ENCODE peak calls at places on chromosomes 11 and 22, in five cellular contexts. M, F, O, Y and X are unnamed samples.

GRCh38 chr11:20599424-20600346 is at the start of gene SLC6A5:
- DNase-seq in O (no peak), Y (peak; percentile 93), M (no peak), F (no peak), X (no peak)

GRCh38 chr22:20138868-20139267 is 7.3 kb downstream of the ZDHHC8 start:
- DNase-seq in F (no peak), O (no peak), Y (no peak), M (no peak), X (no peak)

GRCh38 chr11:134328433-134328832 is 3.4 kb upstream of the GLB1L2 start:
- DNase-seq in F (no peak), O (no peak), Y (no peak), M (no peak), X (no peak)

GRCh38 chr11:72736452-72737069 is 15.6 kb downstream of the ARAP1 start:
- DNase-seq in M (peak; percentile 66), F (peak; percentile 47), Y (no peak), O (no peak), X (no peak)

GRCh38 chr11:14270690-14271542 is 88.1 kb downstream of the RRAS2 start:
- DNase-seq in Y (no peak), F (no peak), M (no peak), O (peak; percentile 22), X (no peak)

GRCh38 chr22:20571078-20571503 is 63.7 kb downstream of the MED15 start:
- DNase-seq in M (no peak), O (no peak), Y (no peak), F (no peak), X (no peak)

GRCh38 chr11:119594639-119595249 is 134.3 kb downstream of the NECTIN1 start:
- DNase-seq in F (no peak), O (no peak), Y (no peak), M (peak; percentile 46), X (no peak)

GRCh38 chr11:78313181-78313788 is 104.3 kb downstream of the GAB2 start:
- DNase-seq in O (no peak), Y (no peak), M (peak; percentile 63), F (no peak), X (no peak)

GRCh38 chr11:4146070-4146764 is 51.6 kb downstream of the RRM1 start:
- DNase-seq in F (no peak), Y (no peak), M (no peak), O (no peak), X (no peak)

GRCh38 chr11:118224512-118225180 is at the start of gene JAML:
- DNase-seq in F (no peak), Y (no peak), O (no peak), M (no peak), X (no peak)

GRCh38 chr11:29685361-29685760 is 331.5 kb downstream of the KCNA4 start:
- DNase-seq in F (no peak), O (no peak), M (no peak), Y (no peak), X (no peak)

GRCh38 chr11:95788921-95789505 is 569 bp downstream of the FAM76B start:
- DNase-seq in M (peak; percentile 52), Y (peak; percentile 44), O (no peak), F (no peak), X (no peak)

GRCh38 chr22:24803064-24803542 is 2.9 kb upstream of the SGSM1 start:
- DNase-seq in M (peak; percentile 12), Y (peak; percentile 94), F (peak; percentile 42), O (no peak), X (peak; percentile 73)

DNA sequence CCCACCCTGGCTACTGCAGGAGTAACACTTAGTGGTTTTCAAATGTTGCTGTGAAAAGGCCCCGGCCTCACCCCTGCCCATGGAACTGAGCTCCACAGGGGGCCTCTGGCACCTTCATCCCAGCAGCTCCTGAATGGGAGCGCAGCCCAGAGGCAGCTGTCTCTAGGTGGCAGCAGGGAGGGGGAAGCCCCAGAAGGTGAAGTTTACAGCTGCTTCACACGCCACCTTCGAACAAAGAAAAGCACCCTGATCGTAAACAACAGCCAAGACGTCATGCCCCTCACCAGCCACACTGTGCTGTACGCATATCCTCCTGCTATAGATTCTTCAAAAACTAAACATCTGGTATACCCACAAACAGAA is 105.5 kb downstream of the CTTN start:
- DNase-seq in Y (no peak), F (no peak), O (no peak), M (no peak), X (no peak)
- TF ChIP-seq CTCF in Y (no peak), F (no peak), O (peak; percentile 20), M (peak; percentile 15), X (peak; percentile 21)

DNA sequence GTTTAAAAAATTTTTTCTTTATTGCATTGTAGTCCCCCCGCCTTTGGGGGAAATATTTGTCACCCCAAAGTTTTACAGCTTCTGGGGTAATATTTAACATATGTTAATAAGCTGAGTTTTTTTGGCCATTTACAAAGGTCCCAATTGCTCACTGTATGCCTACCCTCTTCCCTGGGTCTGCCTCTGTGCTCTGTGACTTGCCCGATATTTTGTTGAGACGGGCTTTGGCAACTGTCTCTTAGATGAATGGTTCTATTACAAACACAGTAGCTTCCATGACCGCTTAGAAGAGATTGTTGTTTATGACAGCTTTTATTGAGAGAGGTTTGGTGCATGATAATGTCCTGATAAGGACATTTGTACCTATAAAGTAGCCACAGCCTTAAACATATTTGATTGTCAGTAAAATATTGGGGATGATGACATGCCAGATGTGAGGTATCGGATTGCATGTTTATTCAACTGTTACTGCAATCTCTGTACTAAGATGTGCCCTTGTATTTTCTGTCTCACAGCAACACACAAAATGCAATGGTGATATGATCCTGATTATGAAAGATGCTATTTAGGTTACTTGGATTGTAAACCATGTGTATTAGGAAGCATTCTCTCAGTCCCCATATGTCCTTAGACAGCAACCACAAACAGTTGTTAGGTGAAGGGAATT is 103.1 kb downstream of the TEAD1 start:
- DNase-seq in O (no peak), Y (no peak), M (no peak), F (no peak), X (no peak)
- TF ChIP-seq CTCF in O (no peak), Y (no peak), M (no peak), F (no peak), X (no peak)

DNA sequence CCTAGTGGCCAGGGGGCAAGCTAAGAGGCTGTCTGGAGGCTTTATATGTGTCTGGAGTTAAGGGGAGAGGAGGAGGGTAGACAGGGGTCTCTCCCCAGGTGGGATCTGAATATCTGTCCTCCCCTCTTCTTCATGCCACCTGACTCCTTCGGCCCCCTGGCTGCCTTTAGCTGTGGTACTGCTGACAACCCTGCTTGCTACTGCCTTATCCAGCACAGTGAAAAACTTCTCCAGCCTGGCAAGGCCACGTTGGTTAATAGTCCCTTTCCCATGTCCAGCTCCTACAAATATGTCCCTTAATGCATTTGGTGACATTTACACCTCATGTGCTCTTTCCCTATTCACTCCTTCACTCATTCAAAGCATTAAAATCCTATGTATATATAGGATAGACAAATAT is 42.4 kb upstream of the NNMT start:
- DNase-seq in F (no peak), O (no peak), M (no peak), Y (no peak), X (no peak)
- TF ChIP-seq CTCF in F (no peak), O (no peak), M (no peak), Y (no peak), X (no peak)

GRCh38 chr22:22109693-22110466 is 127.3 kb upstream of the TOP3B start:
- DNase-seq in M (no peak), O (no peak), F (no peak), Y (no peak), X (no peak)
- TF ChIP-seq CTCF in M (peak; percentile 12), O (peak; percentile 44), F (no peak), Y (no peak), X (no peak)